ENCODE peak calls at places on chromosomes 5 and 9, in nine cellular contexts. D is stimulated activated CD4-positive, alpha-beta T cell treated with anti-CD3 and anti-CD28 coated beads, Interleukin-12 subunit alpha, Interleukin-12 subunit beta, amount 100 ng/mL, for 24 hours; K is tibial artery; W is tibial nerve; N is HTR-8/SVneo; E is NCI-H1694 treated with DMSO at 0.1 percent for 48 hours; M is GM12891; L is germinal center; I is fibroblast of mammary gland. G is an unnamed sample.
A peak's percentile ranks its signal among the peaks of the same experiment; 100 is the strongest.

GRCh38 chr9:106305428-106306133 is 557.4 kb upstream of the ZNF462 start:
- DNase-seq in D (no peak), K (no peak), W (peak; percentile 22), N (no peak), E (no peak), M (no peak), L (no peak), I (no peak), G (no peak)

GRCh38 chr5:142322747-142323479 is 1.9 kb downstream of the SPRY4 start:
- DNase-seq in D (no peak), K (peak; percentile 75), W (peak; percentile 56), N (no peak), E (no peak), M (no peak), L (no peak), I (peak; percentile 72), G (no peak)

GRCh38 chr5:137651022-137651421 is 84.9 kb downstream of the KLHL3 start:
- DNase-seq in D (no peak), K (no peak), W (no peak), N (no peak), E (no peak), M (no peak), L (no peak), I (peak; percentile 28), G (no peak)

GRCh38 chr9:130998596-130999264 is 10.2 kb upstream of the LAMC3 start:
- DNase-seq in D (no peak), K (no peak), W (no peak), N (no peak), E (no peak), M (no peak), L (no peak), I (peak; percentile 20), G (no peak)

GRCh38 chr9:114546851-114547250 is 40.7 kb upstream of the ATP6V1G1 start:
- DNase-seq in D (no peak), K (no peak), W (no peak), N (no peak), E (no peak), M (no peak), L (no peak), I (no peak), G (no peak)

GRCh38 chr9:22374021-22374420 is 72.6 kb upstream of the DMRTA1 start:
- DNase-seq in D (no peak), K (no peak), W (no peak), N (no peak), E (peak; percentile 97), M (no peak), L (no peak), I (no peak), G (no peak)

GRCh38 chr5:126716861-126717260 is 60.1 kb upstream of the LMNB1 start:
- DNase-seq in D (no peak), K (no peak), W (no peak), N (no peak), E (no peak), M (no peak), L (no peak), I (no peak), G (no peak)

GRCh38 chr9:79026311-79026710 is 545.5 kb upstream of the TLE4 start:
- DNase-seq in D (no peak), K (no peak), W (no peak), N (no peak), E (no peak), M (no peak), L (no peak), I (no peak), G (no peak)

GRCh38 chr5:158797498-158797845 is 302.2 kb downstream of the EBF1 start:
- DNase-seq in D (no peak), K (peak; percentile 45), W (no peak), N (no peak), E (no peak), M (no peak), L (no peak), I (no peak), G (no peak)

GRCh38 chr5:60287174-60287771 is 393.7 kb upstream of the PDE4D start:
- DNase-seq in D (no peak), K (no peak), W (no peak), N (peak; percentile 22), E (peak; percentile 11), M (no peak), L (peak; percentile 36), I (peak; percentile 70), G (peak; percentile 78)

GRCh38 chr5:179284751-179285191 is 60.5 kb downstream of the ADAMTS2 start:
- DNase-seq in D (no peak), K (no peak), W (no peak), N (no peak), E (no peak), M (no peak), L (no peak), I (peak; percentile 50), G (no peak)

GRCh38 chr5:171483453-171484177 is 64.2 kb downstream of the FGF18 start:
- DNase-seq in D (no peak), K (peak; percentile 88), W (peak; percentile 68), N (no peak), E (no peak), M (no peak), L (no peak), I (peak; percentile 95), G (no peak)

GRCh38 chr9:127983847-127984289 is 3.1 kb upstream of the EEIG1 start:
- DNase-seq in D (no peak), K (no peak), W (no peak), N (no peak), E (no peak), M (no peak), L (peak; percentile 75), I (no peak), G (no peak)

GRCh38 chr5:60687927-60688720 is 11.8 kb downstream of the DEPDC1B start:
- DNase-seq in D (no peak), K (no peak), W (no peak), N (no peak), E (no peak), M (no peak), L (peak; percentile 21), I (peak; percentile 76), G (peak; percentile 61)

GRCh38 chr5:72760259-72760658 is 56.2 kb upstream of the TNPO1 start:
- DNase-seq in D (no peak), K (no peak), W (no peak), N (no peak), E (no peak), M (no peak), L (no peak), I (peak; percentile 59), G (peak; percentile 0)

GRCh38 chr9:137457406-137458193 is 1.5 kb downstream of the NSMF start:
- DNase-seq in D (no peak), K (peak; percentile 20), W (no peak), N (no peak), E (no peak), M (no peak), L (no peak), I (no peak), G (no peak)

GRCh38 chr9:133998915-133999580 is 6.9 kb upstream of the VAV2 start:
- DNase-seq in D (no peak), K (no peak), W (no peak), N (no peak), E (peak; percentile 42), M (no peak), L (no peak), I (no peak), G (no peak)

GRCh38 chr5:133467325-133467700 is 145.0 kb downstream of the FSTL4 start:
- DNase-seq in D (no peak), K (no peak), W (no peak), N (no peak), E (no peak), M (no peak), L (no peak), I (no peak), G (no peak)

GRCh38 chr5:137220523-137220927 is 278.6 kb downstream of the SPOCK1 start:
- DNase-seq in D (no peak), K (no peak), W (no peak), N (peak; percentile 66), E (peak; percentile 27), M (peak; percentile 7), L (peak; percentile 41), I (peak; percentile 93), G (peak; percentile 85)

GRCh38 chr5:71932649-71933338 is 174.5 kb upstream of the MAP1B start:
- DNase-seq in D (no peak), K (peak; percentile 83), W (peak; percentile 22), N (peak; percentile 51), E (no peak), M (no peak), L (no peak), I (peak; percentile 65), G (no peak)

GRCh38 chr5:173745123-173745522 is 128.7 kb upstream of the BOD1 start:
- DNase-seq in D (no peak), K (no peak), W (no peak), N (no peak), E (no peak), M (no peak), L (peak; percentile 78), I (no peak), G (no peak)

GRCh38 chr9:88722753-88723152 is 187.8 kb downstream of the NXNL2 start:
- DNase-seq in D (no peak), K (no peak), W (no peak), N (peak; percentile 19), E (no peak), M (no peak), L (no peak), I (no peak), G (peak; percentile 2)

GRCh38 chr9:126794441-126794840 is 10.4 kb upstream of the ZBTB43 start:
- DNase-seq in D (no peak), K (no peak), W (no peak), N (no peak), E (no peak), M (no peak), L (no peak), I (no peak), G (no peak)

GRCh38 chr9:127683723-127684122 is 23.1 kb upstream of the CFAP157 start:
- DNase-seq in D (no peak), K (no peak), W (no peak), N (no peak), E (no peak), M (no peak), L (no peak), I (peak; percentile 16), G (no peak)

GRCh38 chr5:159735749-159736660 is 180.3 kb upstream of the ADRA1B start:
- DNase-seq in D (no peak), K (no peak), W (no peak), N (no peak), E (no peak), M (no peak), L (no peak), I (peak; percentile 64), G (no peak)

GRCh38 chr5:15993934-15994333 is 185.7 kb downstream of the MARCHF11 start:
- DNase-seq in D (no peak), K (no peak), W (no peak), N (no peak), E (no peak), M (no peak), L (no peak), I (peak; percentile 20), G (peak; percentile 27)

GRCh38 chr9:18361621-18362020 is 112.3 kb upstream of the ADAMTSL1 start:
- DNase-seq in D (no peak), K (no peak), W (no peak), N (no peak), E (no peak), M (no peak), L (no peak), I (no peak), G (no peak)

GRCh38 chr9:33129886-33130284 is 37.3 kb downstream of the B4GALT1 start:
- DNase-seq in D (no peak), K (no peak), W (no peak), N (no peak), E (no peak), M (no peak), L (peak; percentile 53), I (no peak), G (no peak)

GRCh38 chr5:25414746-25415145 is 770.0 kb upstream of the CDH10 start:
- DNase-seq in D (no peak), K (no peak), W (no peak), N (peak; percentile 18), E (no peak), M (no peak), L (no peak), I (no peak), G (no peak)

GRCh38 chr5:67350600-67351315 is 154.2 kb upstream of the CD180 start:
- DNase-seq in D (no peak), K (peak; percentile 19), W (peak; percentile 16), N (no peak), E (peak; percentile 52), M (no peak), L (no peak), I (peak; percentile 38), G (no peak)

G was measured in ACHN.